ENCODE peak calls at places on chromosomes 1 and 21, in five cellular contexts. One of them, this sample, is unnamed.

GRCh38 chr1:45954401-45954847 is 151.0 kb downstream of the MAST2 start:
- DNase-seq in epithelial cell of esophagus: peak
- DNase-seq in MM.1S: no peak
- DNase-seq in thoracic aorta: no peak
- DNase-seq in activated T-cell treated with anti-CD3 and anti-CD28 coated beads for 1 hour: no peak
- DNase-seq in this sample: peak

GRCh38 chr21:43884012-43884860 is 19.2 kb downstream of the AGPAT3 start:
- DNase-seq in epithelial cell of esophagus: peak
- DNase-seq in MM.1S: no peak
- DNase-seq in thoracic aorta: no peak
- DNase-seq in activated T-cell treated with anti-CD3 and anti-CD28 coated beads for 1 hour: no peak
- DNase-seq in this sample: no peak

GRCh38 chr1:108703939-108704338 is 8.8 kb upstream of the FNDC7 start:
- DNase-seq in epithelial cell of esophagus: peak
- DNase-seq in MM.1S: no peak
- DNase-seq in thoracic aorta: no peak
- DNase-seq in activated T-cell treated with anti-CD3 and anti-CD28 coated beads for 1 hour: no peak
- DNase-seq in this sample: no peak

GRCh38 chr21:36465481-36465880 is 14.4 kb downstream of the CLDN14 start:
- DNase-seq in epithelial cell of esophagus: no peak
- DNase-seq in MM.1S: no peak
- DNase-seq in thoracic aorta: no peak
- DNase-seq in activated T-cell treated with anti-CD3 and anti-CD28 coated beads for 1 hour: no peak
- DNase-seq in this sample: no peak

GRCh38 chr21:42858185-42858847 is 21.0 kb downstream of the WDR4 start:
- DNase-seq in epithelial cell of esophagus: no peak
- DNase-seq in MM.1S: no peak
- DNase-seq in thoracic aorta: no peak
- DNase-seq in activated T-cell treated with anti-CD3 and anti-CD28 coated beads for 1 hour: no peak
- DNase-seq in this sample: no peak

GRCh38 chr1:58996341-58997059 is 212.7 kb upstream of the JUN start:
- DNase-seq in epithelial cell of esophagus: no peak
- DNase-seq in MM.1S: peak
- DNase-seq in thoracic aorta: no peak
- DNase-seq in activated T-cell treated with anti-CD3 and anti-CD28 coated beads for 1 hour: no peak
- DNase-seq in this sample: no peak

GRCh38 chr1:151993084-151993733 is 450 bp downstream of the S100A10 start:
- DNase-seq in epithelial cell of esophagus: peak
- DNase-seq in MM.1S: no peak
- DNase-seq in thoracic aorta: no peak
- DNase-seq in activated T-cell treated with anti-CD3 and anti-CD28 coated beads for 1 hour: peak
- DNase-seq in this sample: no peak

GRCh38 chr1:172704003-172704402 is 45.1 kb downstream of the FASLG start:
- DNase-seq in epithelial cell of esophagus: no peak
- DNase-seq in MM.1S: no peak
- DNase-seq in thoracic aorta: no peak
- DNase-seq in activated T-cell treated with anti-CD3 and anti-CD28 coated beads for 1 hour: no peak
- DNase-seq in this sample: no peak

GRCh38 chr1:147641695-147642592 is 28.4 kb downstream of the ACP6 start:
- DNase-seq in epithelial cell of esophagus: peak
- DNase-seq in MM.1S: peak
- DNase-seq in thoracic aorta: peak
- DNase-seq in activated T-cell treated with anti-CD3 and anti-CD28 coated beads for 1 hour: peak
- DNase-seq in this sample: peak

GRCh38 chr1:32886012-32886827 is at the start of gene HPCA:
- DNase-seq in epithelial cell of esophagus: peak
- DNase-seq in MM.1S: peak
- DNase-seq in thoracic aorta: no peak
- DNase-seq in activated T-cell treated with anti-CD3 and anti-CD28 coated beads for 1 hour: no peak
- DNase-seq in this sample: peak

GRCh38 chr1:46718340-46718726 is 581 bp downstream of the EFCAB14 start:
- DNase-seq in epithelial cell of esophagus: peak
- DNase-seq in MM.1S: no peak
- DNase-seq in thoracic aorta: no peak
- DNase-seq in activated T-cell treated with anti-CD3 and anti-CD28 coated beads for 1 hour: no peak
- DNase-seq in this sample: peak

GRCh38 chr1:180248176-180248575 is 18.1 kb downstream of the LHX4 start:
- DNase-seq in epithelial cell of esophagus: no peak
- DNase-seq in MM.1S: no peak
- DNase-seq in thoracic aorta: no peak
- DNase-seq in activated T-cell treated with anti-CD3 and anti-CD28 coated beads for 1 hour: no peak
- DNase-seq in this sample: no peak

GRCh38 chr1:54220004-54220811 is 20.2 kb downstream of the MRPL37 start:
- DNase-seq in epithelial cell of esophagus: no peak
- DNase-seq in MM.1S: no peak
- DNase-seq in thoracic aorta: no peak
- DNase-seq in activated T-cell treated with anti-CD3 and anti-CD28 coated beads for 1 hour: no peak
- DNase-seq in this sample: peak

GRCh38 chr1:67590329-67590728 is 94.7 kb upstream of the GADD45A start:
- DNase-seq in epithelial cell of esophagus: no peak
- DNase-seq in MM.1S: no peak
- DNase-seq in thoracic aorta: no peak
- DNase-seq in activated T-cell treated with anti-CD3 and anti-CD28 coated beads for 1 hour: no peak
- DNase-seq in this sample: peak

This sample was measured in AG08395.